ENCODE peak calls at places on chromosome 5, in six cellular contexts. Y, K, F, Z, J and B are unnamed samples.

GRCh38 chr5:43602456-43602817 is 543 bp upstream of the NNT start:
- DNase-seq in Y (no peak), K (peak; percentile 27), F (peak; percentile 65), Z (peak; percentile 41), J (peak; percentile 37), B (peak; percentile 16)

GRCh38 chr5:90613450-90613849 is 54.9 kb downstream of the ADGRV1 start:
- DNase-seq in Y (no peak), K (no peak), F (no peak), Z (no peak), J (no peak), B (no peak)

GRCh38 chr5:32843532-32843895 is 132.4 kb downstream of the NPR3 start:
- DNase-seq in Y (no peak), K (no peak), F (no peak), Z (no peak), J (no peak), B (no peak)

GRCh38 chr5:74310386-74310785 is 330.1 kb downstream of the ENC1 start:
- DNase-seq in Y (no peak), K (no peak), F (no peak), Z (no peak), J (no peak), B (no peak)

GRCh38 chr5:112865128-112865527 is 4.0 kb downstream of the SRP19 start:
- DNase-seq in Y (no peak), K (no peak), F (no peak), Z (no peak), J (no peak), B (no peak)

GRCh38 chr5:73030531-73030930 is 74.7 kb downstream of the FCHO2 start:
- DNase-seq in Y (no peak), K (no peak), F (no peak), Z (no peak), J (no peak), B (no peak)

GRCh38 chr5:106873558-106873957 is 797.2 kb downstream of the EFNA5 start:
- DNase-seq in Y (no peak), K (peak; percentile 9), F (no peak), Z (no peak), J (no peak), B (no peak)

GRCh38 chr5:135212361-135213033 is 178.5 kb upstream of the PITX1 start:
- DNase-seq in Y (no peak), K (no peak), F (no peak), Z (no peak), J (no peak), B (no peak)

GRCh38 chr5:122586351-122586750 is 188.5 kb upstream of the SNX2 start:
- DNase-seq in Y (no peak), K (no peak), F (no peak), Z (no peak), J (no peak), B (no peak)

GRCh38 chr5:141514330-141515111 is 25.6 kb downstream of the PCDHGC5 start:
- DNase-seq in Y (no peak), K (peak; percentile 24), F (no peak), Z (no peak), J (no peak), B (no peak)

GRCh38 chr5:3858524-3858923 is 262.9 kb downstream of the IRX1 start:
- DNase-seq in Y (no peak), K (no peak), F (no peak), Z (no peak), J (no peak), B (no peak)

GRCh38 chr5:116502097-116502496 is 72.5 kb downstream of the SEMA6A start:
- DNase-seq in Y (no peak), K (no peak), F (no peak), Z (no peak), J (no peak), B (no peak)

GRCh38 chr5:90909091-90909503 is 350.5 kb downstream of the ADGRV1 start:
- DNase-seq in Y (no peak), K (peak; percentile 33), F (no peak), Z (no peak), J (no peak), B (no peak)

GRCh38 chr5:39452846-39453245 is 28.1 kb upstream of the DAB2 start:
- DNase-seq in Y (no peak), K (no peak), F (no peak), Z (no peak), J (no peak), B (no peak)

GRCh38 chr5:149133795-149134777 is 7.2 kb upstream of the ABLIM3 start:
- DNase-seq in Y (no peak), K (peak; percentile 24), F (no peak), Z (no peak), J (no peak), B (peak; percentile 60)

GRCh38 chr5:138611295-138612220 is 36.4 kb upstream of the HSPA9 start:
- DNase-seq in Y (no peak), K (peak; percentile 63), F (peak; percentile 75), Z (no peak), J (no peak), B (no peak)

GRCh38 chr5:151451626-151452520 is 4.5 kb downstream of the SLC36A1 start:
- DNase-seq in Y (no peak), K (no peak), F (peak; percentile 30), Z (no peak), J (no peak), B (no peak)

GRCh38 chr5:127206320-127207113 is 84.1 kb upstream of the MEGF10 start:
- DNase-seq in Y (no peak), K (no peak), F (peak; percentile 13), Z (no peak), J (no peak), B (no peak)

GRCh38 chr5:171484460-171484899 is 65.0 kb downstream of the FGF18 start:
- DNase-seq in Y (no peak), K (no peak), F (no peak), Z (no peak), J (peak; percentile 37), B (no peak)

GRCh38 chr5:141805874-141806273 is 72.3 kb downstream of the PCDH1 start:
- DNase-seq in Y (no peak), K (no peak), F (no peak), Z (no peak), J (no peak), B (peak; percentile 54)

GRCh38 chr5:67004730-67005350 is 191.8 kb downstream of the CD180 start:
- DNase-seq in Y (no peak), K (no peak), F (no peak), Z (no peak), J (no peak), B (no peak)

GRCh38 chr5:158011420-158011819 is 152.5 kb upstream of the CLINT1 start:
- DNase-seq in Y (no peak), K (no peak), F (no peak), Z (no peak), J (no peak), B (no peak)

GRCh38 chr5:27906911-27907590 is 868.7 kb upstream of the CDH9 start:
- DNase-seq in Y (no peak), K (no peak), F (peak; percentile 15), Z (no peak), J (no peak), B (no peak)

GRCh38 chr5:139402561-139403158 is 1.2 kb downstream of the SPATA24 start:
- DNase-seq in Y (peak; percentile 23), K (no peak), F (no peak), Z (no peak), J (no peak), B (no peak)

GRCh38 chr5:16616536-16617271 is at the start of gene RETREG1:
- DNase-seq in Y (peak; percentile 86), K (peak; percentile 72), F (peak; percentile 80), Z (peak; percentile 49), J (peak; percentile 87), B (peak; percentile 68)

GRCh38 chr5:180318456-180319089 is 26.7 kb upstream of the MAPK9 start:
- DNase-seq in Y (no peak), K (no peak), F (no peak), Z (no peak), J (no peak), B (no peak)
- H3K36me3 ChIP-seq in Y (no peaks in the 10 kb centered on the region), K (no peaks in the 10 kb centered on the region), F (no peaks in the 10 kb centered on the region), Z (peaks cover 15% of the 10 kb centered on the region), J (no peaks in the 10 kb centered on the region), B (peaks cover 14% of the 10 kb centered on the region)

GRCh38 chr5:14581333-14581890 is at the start of gene OTULINL:
- DNase-seq in Y (peak; percentile 92), K (peak; percentile 80), F (peak; percentile 94), Z (peak; percentile 91), J (peak; percentile 87), B (peak; percentile 90)
- H3K27ac ChIP-seq in Y (peak within 1 kb of the TSS; percentile 74), K (no peak within 1 kb of the TSS), F (peak within 1 kb of the TSS; percentile 85), Z (no peak within 1 kb of the TSS), J (peak within 1 kb of the TSS; percentile 67), B (peak within 1 kb of the TSS; percentile 48)

GRCh38 chr5:150396247-150396646 is 16.5 kb downstream of the CD74 start:
- DNase-seq in Y (no peak), K (no peak), F (no peak), Z (no peak), J (no peak), B (no peak)
- H3K36me3 ChIP-seq in Y (peaks cover 3% of the 10 kb centered on the region), K (peaks cover 17% of the 10 kb centered on the region), F (no peaks in the 10 kb centered on the region), Z (peaks cover 78% of the 10 kb centered on the region), J (peaks cover 78% of the 10 kb centered on the region), B (peaks cover 96% of the 10 kb centered on the region)

DNA sequence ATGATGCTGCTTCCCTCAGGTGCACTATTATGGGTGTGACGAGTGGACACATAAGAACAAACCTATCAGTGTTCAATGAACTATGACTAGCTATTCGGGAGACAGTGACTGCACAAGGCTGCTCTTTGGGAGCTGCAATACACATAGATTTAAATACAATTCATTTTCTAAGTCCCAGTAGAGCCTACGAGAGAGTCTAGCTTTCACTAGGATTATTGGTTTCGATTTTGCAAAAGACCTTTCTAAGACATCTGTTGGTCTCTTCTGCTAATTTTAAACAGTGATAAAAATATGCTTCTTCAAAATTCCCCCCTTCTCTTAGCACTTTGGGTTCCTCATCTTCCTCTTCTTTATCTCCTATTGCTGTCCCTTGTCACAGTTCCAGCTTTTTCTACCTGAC is 241.3 kb downstream of the MAN2A1 start:
- DNase-seq in Y (no peak), K (no peak), F (no peak), Z (no peak), J (no peak), B (no peak)
- H3K27ac ChIP-seq in Y (no peak overlapping the region), K (no peak overlapping the region), F (no peak overlapping the region), Z (no peak overlapping the region), J (no peak overlapping the region), B (no peak overlapping the region)